ENCODE peak calls at places on chromosomes 16 and 17, in four cellular contexts. Y, R, U and M are unnamed samples.

GRCh38 chr17:73956595-73957465 is 246.6 kb upstream of the RPL38 start:
- DNase-seq in Y (no peak), R (peak; percentile 50), U (no peak), M (peak; percentile 95)

GRCh38 chr17:69607162-69607834 is 192.8 kb downstream of the MAP2K6 start:
- DNase-seq in Y (peak; percentile 85), R (peak; percentile 87), U (peak; percentile 78), M (peak; percentile 85)

GRCh38 chr17:57343717-57344116 is 87.4 kb downstream of the MSI2 start:
- DNase-seq in Y (no peak), R (no peak), U (peak; percentile 35), M (no peak)

GRCh38 chr16:87829988-87830672 is 39.2 kb downstream of the SLC7A5 start:
- DNase-seq in Y (no peak), R (no peak), U (no peak), M (no peak)

GRCh38 chr16:14436410-14436955 is 193.6 kb downstream of the PARN start:
- DNase-seq in Y (no peak), R (no peak), U (no peak), M (no peak)

GRCh38 chr17:41724476-41725030 is 9.9 kb downstream of the HAP1 start:
- DNase-seq in Y (no peak), R (no peak), U (no peak), M (no peak)

GRCh38 chr16:23689442-23690187 is 10.9 kb downstream of the PLK1 start:
- DNase-seq in Y (no peak), R (no peak), U (no peak), M (no peak)

GRCh38 chr16:1416521-1416941 is 2.0 kb upstream of the UNKL start:
- DNase-seq in Y (no peak), R (no peak), U (no peak), M (no peak)

GRCh38 chr17:64384253-64385186 is 6.1 kb downstream of the PECAM1 start:
- DNase-seq in Y (no peak), R (peak; percentile 5), U (peak; percentile 92), M (no peak)

GRCh38 chr16:57574086-57574485 is 31.6 kb downstream of the ADGRG5 start:
- DNase-seq in Y (no peak), R (no peak), U (no peak), M (no peak)

GRCh38 chr17:45160505-45161287 is 979 bp upstream of the HEXIM2 start:
- DNase-seq in Y (peak; percentile 61), R (peak; percentile 82), U (peak; percentile 72), M (peak; percentile 95)

GRCh38 chr17:29569245-29569950 is 897 bp downstream of the TP53I13 start:
- DNase-seq in Y (peak; percentile 35), R (peak; percentile 80), U (no peak), M (no peak)

GRCh38 chr17:6894206-6894528 is 62.6 kb upstream of the TEKT1 start:
- DNase-seq in Y (no peak), R (peak; percentile 45), U (no peak), M (peak; percentile 88)

GRCh38 chr16:84569382-84569987 is 48.4 kb downstream of the COTL1 start:
- DNase-seq in Y (no peak), R (no peak), U (no peak), M (no peak)

DNA sequence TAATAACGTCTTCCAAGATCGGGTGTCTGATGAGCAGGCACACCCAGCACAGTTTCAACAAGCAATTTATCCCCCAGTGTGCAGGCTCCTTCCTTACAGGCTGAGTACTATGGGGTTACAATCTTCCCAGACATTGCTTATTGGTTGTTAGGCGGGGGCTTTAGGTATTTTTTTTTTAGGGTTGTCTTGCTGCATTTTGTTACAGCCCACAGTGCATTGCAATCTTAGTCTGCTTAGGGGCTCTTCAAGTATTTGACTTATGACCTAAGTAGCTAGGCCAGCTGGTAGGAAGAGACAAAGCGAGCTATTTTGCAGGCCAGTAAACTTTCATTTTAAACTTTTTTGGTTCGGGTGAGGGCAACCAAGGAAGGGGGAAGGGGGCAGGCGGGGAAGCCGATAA is 5.8 kb downstream of the PLD6 start:
- DNase-seq in Y (no peak), R (no peak), U (no peak), M (no peak)
- H3K9ac ChIP-seq in Y (no peak overlapping the region), R (no peak overlapping the region), U (no peak overlapping the region), M (no peak overlapping the region)

GRCh38 chr17:79834575-79835469 is 4.4 kb downstream of the CBX4 start:
- DNase-seq in Y (no peak), R (no peak), U (no peak), M (peak; percentile 90)
- H3K9ac ChIP-seq in Y (no peak overlapping the region), R (no peak overlapping the region), U (no peak overlapping the region), M (no peak overlapping the region)

DNA sequence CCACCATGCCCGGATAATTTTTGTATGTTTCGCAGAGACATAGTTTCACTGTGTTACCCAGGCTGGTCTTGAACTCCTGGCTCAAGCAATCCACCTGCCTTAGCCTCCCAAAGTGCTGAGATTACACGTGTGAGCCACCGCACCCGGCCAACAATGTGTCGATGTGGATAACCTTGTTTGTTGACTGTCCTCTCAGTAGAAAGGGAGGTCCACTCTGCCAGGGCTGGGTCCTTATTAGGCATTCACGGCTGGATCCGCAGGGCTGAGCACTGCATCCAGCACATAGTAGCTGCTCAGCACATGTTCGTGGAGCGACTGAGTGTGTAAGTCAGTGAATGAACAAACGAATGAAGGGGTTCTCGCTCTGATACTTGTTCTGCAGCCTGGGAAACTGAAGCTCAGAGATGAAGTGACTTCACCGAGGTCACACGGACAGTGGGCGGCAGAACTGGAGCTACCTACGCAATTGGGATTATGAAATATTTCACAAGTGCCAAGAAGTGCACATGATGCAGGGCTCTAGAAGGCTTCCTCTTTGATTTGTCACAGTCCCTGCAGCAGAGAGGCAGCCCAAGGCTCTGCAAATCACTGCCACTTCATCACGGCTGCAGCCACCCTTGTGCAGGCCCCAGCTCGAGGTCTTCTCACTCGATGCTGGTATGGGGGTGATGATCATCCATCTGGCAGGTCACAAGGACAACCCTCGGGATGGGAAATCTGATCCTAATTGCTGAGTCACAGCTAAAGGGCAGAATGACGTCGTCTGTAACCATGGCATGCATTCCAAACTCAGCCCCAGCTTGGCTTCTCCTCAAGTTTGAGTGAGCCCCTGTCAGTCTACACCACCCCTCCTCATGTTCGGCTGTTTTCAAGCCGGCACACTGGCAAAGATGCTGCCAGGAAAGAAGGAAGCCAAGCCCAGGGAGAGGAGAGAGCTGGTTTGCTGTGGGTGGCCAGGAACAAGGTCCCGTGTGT is 28.0 kb upstream of the SNN start:
- DNase-seq in Y (peak; percentile 100), R (peak; percentile 99), U (peak; percentile 97), M (peak; percentile 70)
- H3K9ac ChIP-seq in Y (peak overlapping the region; percentile 39), R (peak overlapping the region; percentile 87), U (peak overlapping the region; percentile 80), M (no peak overlapping the region)

GRCh38 chr16:53091508-53092211 is 36.9 kb downstream of the CHD9 start:
- DNase-seq in Y (peak; percentile 92), R (peak; percentile 95), U (peak; percentile 95), M (peak; percentile 81)

GRCh38 chr16:53089434-53090270 is 34.9 kb downstream of the CHD9 start:
- DNase-seq in Y (no peak), R (peak; percentile 49), U (peak; percentile 57), M (no peak)

GRCh38 chr16:53090271-53090590 is 35.4 kb downstream of the CHD9 start:
- DNase-seq in Y (no peak), R (no peak), U (no peak), M (no peak)

GRCh38 chr16:53093162-53093744 is 38.5 kb downstream of the CHD9 start:
- DNase-seq in Y (no peak), R (no peak), U (no peak), M (no peak)

DNA sequence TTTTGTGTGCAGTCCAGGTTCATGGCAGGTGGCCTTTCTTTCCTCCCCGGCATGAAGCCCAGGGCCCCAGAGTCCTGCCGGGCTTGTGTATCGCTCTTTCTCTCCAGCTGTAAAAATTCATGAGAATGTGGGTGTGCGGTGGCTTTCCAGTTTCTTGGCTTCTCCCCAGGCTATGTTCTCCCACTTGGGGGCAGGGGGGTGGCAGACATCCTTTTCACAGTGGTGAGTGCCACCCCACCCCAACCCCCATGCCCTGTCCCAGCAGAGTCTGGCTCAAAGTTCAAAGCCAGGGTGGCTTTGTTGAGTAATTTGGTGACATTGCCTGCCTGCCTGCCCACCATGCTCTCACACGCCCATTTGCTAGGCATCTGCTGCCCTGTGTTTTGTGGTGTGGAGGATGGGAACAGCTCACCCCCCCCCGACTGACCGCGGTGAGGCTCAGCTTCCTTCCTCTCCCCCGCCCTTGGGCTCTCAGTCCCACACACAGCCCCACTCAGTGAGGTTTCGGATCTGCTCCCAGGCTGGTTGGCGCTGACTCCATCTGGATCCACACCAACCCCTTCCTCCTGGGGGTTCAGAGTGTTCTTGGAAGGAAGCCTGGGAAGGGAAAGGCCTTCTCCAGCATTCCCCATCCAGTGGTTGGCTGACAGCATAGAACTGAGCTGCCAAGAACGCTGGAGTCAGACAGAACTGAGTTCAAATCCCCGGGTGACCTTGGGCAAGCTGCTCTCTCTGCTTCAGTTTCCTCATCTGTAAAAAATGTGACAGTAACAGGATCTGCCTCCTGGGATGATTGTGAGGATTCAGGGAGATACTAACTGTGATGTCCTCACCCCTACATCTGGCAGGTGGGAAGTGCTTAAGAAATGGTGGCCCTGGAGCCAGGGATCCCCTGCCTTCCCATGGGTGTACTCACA is 36.1 kb downstream of the CHD9 start:
- DNase-seq in Y (peak; percentile 98), R (peak; percentile 97), U (peak; percentile 99), M (no peak)
- H3K9ac ChIP-seq in Y (peak overlapping the region; percentile 19), R (peak overlapping the region; percentile 76), U (peak overlapping the region; percentile 41), M (no peak overlapping the region)

DNA sequence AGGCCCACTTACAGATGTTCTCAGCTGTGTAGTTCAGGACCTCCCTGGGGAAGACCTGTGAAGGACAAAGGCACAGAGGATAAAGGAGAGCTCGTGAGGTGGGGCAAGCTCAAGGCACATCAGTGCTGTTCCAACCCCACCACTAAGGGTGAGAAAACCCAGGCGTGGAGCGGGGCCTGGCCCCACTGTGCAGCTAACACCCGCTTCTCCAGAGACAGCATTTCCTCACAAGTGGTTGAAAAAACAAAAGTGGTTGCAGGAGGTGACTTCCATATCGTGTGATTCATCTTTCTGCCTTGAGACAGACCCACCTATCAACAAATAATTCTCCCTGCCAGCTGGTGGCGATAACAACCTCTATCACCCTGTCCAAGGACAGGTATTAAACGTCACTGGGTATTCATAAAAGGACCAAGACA is 30.0 kb downstream of the SNN start:
- DNase-seq in Y (peak; percentile 17), R (peak; percentile 27), U (peak; percentile 28), M (no peak)
- H3K9ac ChIP-seq in Y (no peak overlapping the region), R (no peak overlapping the region), U (no peak overlapping the region), M (no peak overlapping the region)

GRCh38 chr16:18788828-18789514 is 1.2 kb downstream of the RPS15A start:
- DNase-seq in Y (no peak), R (peak; percentile 48), U (peak; percentile 33), M (no peak)

GRCh38 chr16:18782697-18783429 is 7.3 kb downstream of the RPS15A start:
- DNase-seq in Y (no peak), R (no peak), U (no peak), M (no peak)

GRCh38 chr16:18789515-18789849 is 652 bp downstream of the RPS15A start:
- DNase-seq in Y (no peak), R (no peak), U (no peak), M (no peak)

GRCh38 chr16:18783430-18784341 is 6.4 kb downstream of the RPS15A start:
- DNase-seq in Y (no peak), R (no peak), U (no peak), M (no peak)

DNA sequence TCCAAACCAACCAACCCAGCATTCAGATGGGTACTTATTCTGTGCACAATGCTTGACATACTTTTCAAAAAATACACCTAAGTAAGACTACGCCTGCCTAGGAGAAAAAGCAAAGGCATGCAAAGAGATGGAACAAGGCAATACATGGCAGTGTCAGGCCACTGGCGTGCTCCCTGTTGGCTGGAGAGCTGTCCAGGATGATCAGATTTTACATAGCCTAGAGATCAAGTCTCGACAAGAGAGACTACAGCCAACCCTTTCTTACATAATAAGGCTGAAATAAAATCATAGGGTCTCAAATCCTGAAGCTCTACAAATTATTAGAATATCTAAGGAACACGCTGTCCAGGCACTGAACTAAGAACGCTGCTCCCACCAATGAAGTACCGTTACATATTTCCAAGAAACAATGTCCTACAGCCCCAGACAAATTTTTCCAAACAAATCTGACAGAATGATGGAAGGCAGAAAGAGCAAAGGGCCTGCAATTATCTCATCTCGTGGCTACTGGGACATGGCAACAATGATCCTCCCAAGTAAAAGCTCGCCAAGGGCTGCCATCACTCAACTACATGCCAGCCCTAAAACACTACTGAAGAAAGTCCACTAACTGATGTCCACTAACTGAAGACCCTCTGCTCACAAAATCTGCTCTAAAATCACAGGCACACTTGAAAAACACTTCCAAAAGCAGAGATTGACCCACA is 5.1 kb downstream of the RPS15A start:
- DNase-seq in Y (no peak), R (no peak), U (peak; percentile 41), M (no peak)
- H3K9ac ChIP-seq in Y (no peak overlapping the region), R (no peak overlapping the region), U (no peak overlapping the region), M (peak overlapping the region; percentile 72)